ENCODE peak calls at places on chromosomes 3 and 15, in four cellular contexts. One of them, this sample, is unnamed.

GRCh38 chr15:100353469-100353868 is 11.7 kb upstream of the ADAMTS17 start:
- DNase-seq in HepG2: no peak
- DNase-seq in K562: no peak
- DNase-seq in A549: no peak
- DNase-seq in this sample: no peak

GRCh38 chr3:94137377-94137776 is 74.5 kb downstream of the NSUN3 start:
- DNase-seq in K562: no peak
- DNase-seq in HepG2: no peak
- DNase-seq in A549: no peak
- DNase-seq in this sample: no peak

GRCh38 chr3:98901032-98901464 is 447 bp downstream of the DCBLD2 start:
- DNase-seq in A549: no peak
- DNase-seq in HepG2: peak; percentile 32
- DNase-seq in K562: peak; percentile 60
- DNase-seq in this sample: peak; percentile 70

GRCh38 chr3:186477876-186478275 is 66.3 kb downstream of the CRYGS start:
- DNase-seq in K562: no peak
- DNase-seq in A549: no peak
- DNase-seq in HepG2: no peak
- DNase-seq in this sample: no peak

GRCh38 chr3:27542469-27542868 is 58.3 kb upstream of the SLC4A7 start:
- DNase-seq in HepG2: no peak
- DNase-seq in A549: no peak
- DNase-seq in K562: no peak
- DNase-seq in this sample: no peak

GRCh38 chr3:69649120-69649519 is 90.1 kb upstream of the MITF start:
- DNase-seq in A549: peak; percentile 18
- DNase-seq in HepG2: peak; percentile 2
- DNase-seq in K562: no peak
- DNase-seq in this sample: peak; percentile 69

GRCh38 chr15:64559243-64559642 is 98.9 kb downstream of the ZNF609 start:
- DNase-seq in HepG2: no peak
- DNase-seq in K562: no peak
- DNase-seq in A549: no peak
- DNase-seq in this sample: no peak

GRCh38 chr15:101020945-101021344 is 101.8 kb downstream of the LRRK1 start:
- DNase-seq in A549: no peak
- DNase-seq in K562: no peak
- DNase-seq in HepG2: no peak
- DNase-seq in this sample: no peak

GRCh38 chr15:54256190-54256589 is 277.9 kb downstream of the UNC13C start:
- DNase-seq in K562: no peak
- DNase-seq in A549: no peak
- DNase-seq in HepG2: no peak
- DNase-seq in this sample: no peak

GRCh38 chr3:190132376-190132775 is 11.7 kb upstream of the P3H2 start:
- DNase-seq in HepG2: no peak
- DNase-seq in K562: no peak
- DNase-seq in A549: no peak
- DNase-seq in this sample: no peak

GRCh38 chr3:45981321-45982038 is 14.1 kb downstream of the FYCO1 start:
- DNase-seq in K562: peak; percentile 31
- DNase-seq in A549: no peak
- DNase-seq in HepG2: no peak
- DNase-seq in this sample: no peak
- TF ChIP-seq JUN in K562: peak; percentile 59
- TF ChIP-seq JUN in A549: no peak
- TF ChIP-seq JUN in HepG2: no peak
- TF ChIP-seq JUN in this sample: no peak

GRCh38 chr3:42602961-42603360 is 2.5 kb downstream of the NKTR start:
- DNase-seq in HepG2: no peak
- DNase-seq in A549: no peak
- DNase-seq in K562: no peak
- DNase-seq in this sample: no peak

GRCh38 chr3:42600111-42600957 is at the start of gene NKTR:
- DNase-seq in A549: peak; percentile 75
- DNase-seq in K562: peak; percentile 100
- DNase-seq in HepG2: peak; percentile 97
- DNase-seq in this sample: peak; percentile 99

GRCh38 chr3:42605550-42606173 is 5.2 kb downstream of the NKTR start:
- DNase-seq in K562: peak; percentile 82
- DNase-seq in A549: no peak
- DNase-seq in HepG2: peak; percentile 45
- DNase-seq in this sample: peak; percentile 66

GRCh38 chr3:42600958-42601675 is 631 bp downstream of the NKTR start:
- DNase-seq in HepG2: peak; percentile 16
- DNase-seq in A549: peak; percentile 16
- DNase-seq in K562: peak; percentile 77
- DNase-seq in this sample: peak; percentile 68

DNA sequence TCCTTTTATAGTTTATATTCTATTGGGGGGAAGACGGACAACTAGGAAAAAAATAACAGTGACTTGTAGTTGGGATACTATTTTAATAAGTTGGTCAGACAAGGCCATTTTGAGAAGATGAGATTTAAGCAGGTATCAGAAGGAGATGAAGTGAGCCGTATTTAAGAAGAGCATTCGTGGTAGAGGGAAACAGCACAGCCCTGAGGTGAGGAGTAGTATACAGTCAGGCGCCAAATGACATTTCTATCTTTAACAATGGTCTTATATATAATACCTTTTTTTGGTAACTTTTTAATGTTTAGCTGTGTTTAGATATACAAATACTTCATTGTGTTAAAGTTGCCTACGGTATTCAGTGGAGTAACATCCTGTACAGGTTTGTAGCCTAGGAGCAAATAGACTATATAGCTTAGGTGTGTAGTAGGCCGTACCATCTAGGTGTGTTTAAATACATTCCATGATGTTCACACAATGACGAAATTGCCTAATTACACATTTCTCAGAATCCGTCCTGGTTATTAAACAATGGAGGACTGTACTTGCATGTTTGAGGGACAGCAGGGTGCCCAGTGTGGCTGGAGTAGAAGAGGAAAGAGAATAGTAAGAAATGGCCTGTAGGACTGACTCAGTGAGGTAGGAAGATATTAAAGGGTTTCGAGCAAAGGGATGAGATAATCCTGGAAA is 1.6 kb downstream of the NKTR start:
- DNase-seq in A549: no peak
- DNase-seq in K562: peak; percentile 62
- DNase-seq in HepG2: peak; percentile 39
- DNase-seq in this sample: peak; percentile 47
- TF ChIP-seq CTCF in A549: no peak
- TF ChIP-seq CTCF in K562: peak; percentile 54
- TF ChIP-seq CTCF in HepG2: peak; percentile 21
- TF ChIP-seq CTCF in this sample: no peak

GRCh38 chr3:44996556-44996969 is 20.5 kb downstream of the EXOSC7 start:
- DNase-seq in K562: no peak
- DNase-seq in HepG2: peak; percentile 57
- DNase-seq in A549: no peak
- DNase-seq in this sample: no peak

GRCh38 chr3:44991326-44991725 is 15.3 kb downstream of the EXOSC7 start:
- DNase-seq in HepG2: no peak
- DNase-seq in A549: no peak
- DNase-seq in K562: no peak
- DNase-seq in this sample: no peak

GRCh38 chr3:44992555-44993470 is 16.8 kb downstream of the EXOSC7 start:
- DNase-seq in A549: peak; percentile 17
- DNase-seq in HepG2: no peak
- DNase-seq in K562: peak; percentile 67
- DNase-seq in this sample: no peak

GRCh38 chr3:44995142-44995770 is 19.2 kb downstream of the EXOSC7 start:
- DNase-seq in A549: no peak
- DNase-seq in HepG2: no peak
- DNase-seq in K562: no peak
- DNase-seq in this sample: peak; percentile 83

GRCh38 chr3:44993471-44994205 is 17.6 kb downstream of the EXOSC7 start:
- DNase-seq in A549: peak; percentile 9
- DNase-seq in HepG2: peak; percentile 38
- DNase-seq in K562: no peak
- DNase-seq in this sample: no peak
- H3K4me1 ChIP-seq in A549: peaks cover 18% of the 10 kb centered on the region
- H3K4me1 ChIP-seq in HepG2: peaks cover 38% of the 10 kb centered on the region
- H3K4me1 ChIP-seq in K562: no peaks in the 10 kb centered on the region
- H3K4me1 ChIP-seq in this sample: peaks cover 7% of the 10 kb centered on the region

DNA sequence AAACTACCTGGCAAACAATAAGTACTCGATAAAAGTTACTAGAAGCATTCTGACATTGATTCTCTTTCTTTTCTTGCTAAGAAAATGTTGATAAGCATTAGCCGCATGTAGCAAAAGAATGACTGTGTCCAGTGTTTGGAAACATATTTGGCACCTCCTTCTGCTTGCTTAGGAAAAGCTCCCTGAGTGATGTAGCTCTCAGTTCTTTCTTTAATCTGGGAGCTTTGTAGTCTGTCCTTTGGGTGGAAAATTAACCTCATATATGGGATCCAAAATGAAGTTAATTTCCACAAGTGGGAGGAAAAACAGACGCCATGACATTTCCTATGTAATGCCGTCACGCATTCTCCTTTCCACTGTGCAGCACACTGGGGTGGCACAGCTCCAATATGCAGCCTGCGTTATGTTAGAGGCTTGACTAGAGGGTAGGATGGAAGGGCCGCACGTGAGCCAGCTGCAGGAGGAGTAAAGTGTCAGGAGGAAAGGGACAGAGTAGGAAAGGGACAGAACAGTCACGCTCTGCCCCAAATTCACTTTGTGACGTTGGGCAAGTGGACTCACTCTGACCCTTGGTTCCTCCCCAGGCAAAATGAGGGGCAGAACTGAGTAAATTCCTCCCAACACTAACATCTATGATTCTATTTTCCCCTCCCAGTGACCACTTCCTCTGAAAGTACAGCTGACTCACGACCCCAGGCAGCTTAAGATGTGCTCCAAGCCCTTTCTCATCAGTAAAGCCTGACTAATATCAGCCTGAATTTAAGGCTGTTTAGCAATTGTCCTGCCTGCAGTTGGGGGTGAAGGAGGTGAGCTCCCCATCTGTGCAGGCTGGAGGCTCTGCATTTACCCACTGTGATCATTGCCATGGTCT is 176.4 kb upstream of the PFN2 start:
- DNase-seq in K562: no peak
- DNase-seq in HepG2: no peak
- DNase-seq in A549: no peak
- DNase-seq in this sample: peak; percentile 14
- TF ChIP-seq JUN in K562: no peak
- TF ChIP-seq JUN in HepG2: no peak
- TF ChIP-seq JUN in A549: no peak
- TF ChIP-seq JUN in this sample: no peak

GRCh38 chr15:66619152-66619903 is 53.5 kb upstream of the LCTL start:
- DNase-seq in HepG2: peak; percentile 52
- DNase-seq in A549: peak; percentile 92
- DNase-seq in K562: peak; percentile 86
- DNase-seq in this sample: peak; percentile 72

GRCh38 chr15:66614456-66615174 is 48.8 kb upstream of the LCTL start:
- DNase-seq in K562: no peak
- DNase-seq in A549: no peak
- DNase-seq in HepG2: no peak
- DNase-seq in this sample: no peak

GRCh38 chr15:66615846-66616245 is 50.0 kb upstream of the LCTL start:
- DNase-seq in K562: no peak
- DNase-seq in A549: no peak
- DNase-seq in HepG2: no peak
- DNase-seq in this sample: no peak

GRCh38 chr15:66615175-66615495 is 49.3 kb upstream of the LCTL start:
- DNase-seq in K562: no peak
- DNase-seq in HepG2: no peak
- DNase-seq in A549: no peak
- DNase-seq in this sample: no peak

DNA sequence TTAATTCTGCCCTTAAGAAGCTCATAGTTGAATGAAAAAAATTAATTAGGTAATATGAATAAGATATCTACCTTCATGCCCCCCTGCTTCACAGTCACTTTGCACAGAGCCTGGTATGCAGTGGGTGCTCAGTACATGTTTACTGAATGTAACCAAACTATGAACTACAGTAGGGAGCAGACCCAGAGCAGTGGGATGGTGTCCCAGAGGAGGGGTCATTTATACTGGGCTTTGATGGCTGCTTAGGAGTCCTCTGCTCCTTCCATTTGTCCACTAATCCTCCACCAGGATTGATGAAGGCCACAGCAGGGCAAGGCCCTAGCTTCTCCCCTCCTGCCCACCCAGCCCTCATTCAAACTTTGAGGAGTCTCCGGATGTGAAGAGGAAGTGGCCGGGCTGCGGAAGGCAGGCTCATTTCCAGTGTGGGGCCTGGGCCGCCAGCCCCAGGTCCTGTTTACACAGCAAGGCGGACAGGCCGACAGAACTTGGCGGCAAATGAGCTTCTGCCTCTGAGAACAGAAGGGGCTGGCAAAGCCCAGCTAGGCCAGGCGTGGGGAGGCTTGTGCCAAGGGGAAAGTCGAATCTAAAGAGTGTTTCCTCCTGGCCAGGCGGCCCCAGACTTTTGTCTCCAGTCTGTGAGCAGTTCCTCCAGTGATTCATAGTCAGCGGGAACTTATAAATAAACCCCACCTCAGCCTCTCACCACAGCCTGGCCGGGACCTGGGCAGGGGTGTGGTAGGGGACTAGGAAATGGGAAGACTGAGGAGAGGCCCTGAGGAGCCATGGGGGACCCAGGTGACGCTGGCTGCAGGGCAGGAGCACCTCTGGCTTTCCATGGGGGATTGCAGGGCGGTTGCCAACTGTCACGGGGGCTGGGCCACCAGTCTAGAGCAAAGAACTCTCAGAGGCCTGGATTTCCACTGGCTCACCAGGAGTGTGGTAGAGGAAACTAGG is 51.6 kb upstream of the LCTL start:
- DNase-seq in A549: no peak
- DNase-seq in K562: no peak
- DNase-seq in HepG2: peak; percentile 36
- DNase-seq in this sample: peak; percentile 97
- TF ChIP-seq CTCF in A549: no peak
- TF ChIP-seq CTCF in K562: no peak
- TF ChIP-seq CTCF in HepG2: no peak
- TF ChIP-seq CTCF in this sample: no peak

GRCh38 chr3:153429821-153430220 is 267.8 kb downstream of the RAP2B start:
- DNase-seq in K562: peak; percentile 6
- DNase-seq in A549: no peak
- DNase-seq in HepG2: no peak
- DNase-seq in this sample: peak; percentile 21

GRCh38 chr3:153426344-153426743 is 264.3 kb downstream of the RAP2B start:
- DNase-seq in HepG2: no peak
- DNase-seq in A549: no peak
- DNase-seq in K562: no peak
- DNase-seq in this sample: no peak

GRCh38 chr3:153422314-153422713 is 260.3 kb downstream of the RAP2B start:
- DNase-seq in A549: no peak
- DNase-seq in K562: no peak
- DNase-seq in HepG2: no peak
- DNase-seq in this sample: no peak

DNA sequence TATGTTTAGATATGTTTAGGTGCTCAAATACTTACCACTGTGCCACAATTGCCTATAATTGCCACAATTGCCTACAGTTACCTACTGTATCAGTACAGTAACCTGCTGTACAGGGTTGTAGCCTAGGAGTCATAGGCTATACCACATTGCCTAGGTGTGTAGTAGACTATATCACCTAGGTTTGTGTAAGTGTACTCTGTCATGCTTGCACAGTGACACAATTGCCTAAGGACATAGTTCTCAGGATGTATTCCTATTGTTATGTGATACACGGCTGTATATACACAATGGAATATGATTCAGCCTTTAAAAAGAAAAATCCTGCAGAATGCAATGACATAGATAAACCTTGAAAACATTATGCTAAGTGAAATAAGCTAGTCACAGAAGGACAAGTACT is 264.8 kb downstream of the RAP2B start:
- DNase-seq in A549: no peak
- DNase-seq in K562: no peak
- DNase-seq in HepG2: no peak
- DNase-seq in this sample: no peak
- H3K4me1 ChIP-seq in A549: no peaks in the 10 kb centered on the region
- H3K4me1 ChIP-seq in K562: no peaks in the 10 kb centered on the region
- H3K4me1 ChIP-seq in HepG2: no peaks in the 10 kb centered on the region
- H3K4me1 ChIP-seq in this sample: no peaks in the 10 kb centered on the region